ENCODE peak calls at places on chromosomes 13 and 19, in ten cellular contexts. Z is neural crest cell; G is stimulated activated CD4-positive, alpha-beta T cell treated with anti-CD3 and anti-CD28 coated beads, Interleukin-4, amount 100 ng/mL, for 4 hours; Q is iPS DF 6.9; S is NCI-H510A treated with DMSO at 0.1 percent for 48 hours; E is activated CD4-positive, CD25-positive, alpha-beta regulatory T cell; D is hippocampal formation; J is skeletal muscle cell; V is HEK293T; L is brain microvascular endothelial cell. C is an unnamed sample.

GRCh38 chr13:47437411-47437810 is 540.6 kb upstream of the HTR2A start:
- DNase-seq in Z (no peak), G (no peak), Q (no peak), S (no peak), E (no peak), D (no peak), J (no peak), V (no peak), L (no peak), C (no peak)

GRCh38 chr13:101309014-101309619 is 107.2 kb downstream of the NALCN start:
- DNase-seq in Z (no peak), G (no peak), Q (no peak), S (no peak), E (no peak), D (no peak), J (peak), V (no peak), L (peak), C (no peak)

GRCh38 chr13:107809125-107809524 is 406.2 kb downstream of the LIG4 start:
- DNase-seq in Z (no peak), G (no peak), Q (no peak), S (no peak), E (no peak), D (no peak), J (no peak), V (no peak), L (no peak), C (no peak)

GRCh38 chr13:48233886-48234488 is 981 bp downstream of the ITM2B start:
- DNase-seq in Z (no peak), G (no peak), Q (no peak), S (no peak), E (no peak), D (no peak), J (no peak), V (no peak), L (no peak), C (no peak)

GRCh38 chr19:55545443-55545842 is at the start of gene SBK3:
- DNase-seq in Z (no peak), G (no peak), Q (no peak), S (no peak), E (no peak), D (no peak), J (no peak), V (peak), L (no peak), C (no peak)

GRCh38 chr13:57874530-57874929 is 243.0 kb downstream of the PCDH17 start:
- DNase-seq in Z (no peak), G (no peak), Q (no peak), S (no peak), E (no peak), D (no peak), J (no peak), V (no peak), L (no peak), C (no peak)

GRCh38 chr13:110156186-110157065 is 150.5 kb downstream of the COL4A1 start:
- DNase-seq in Z (no peak), G (no peak), Q (no peak), S (no peak), E (no peak), D (no peak), J (no peak), V (no peak), L (no peak), C (no peak)

GRCh38 chr19:17598953-17599352 is 43.5 kb downstream of the COLGALT1 start:
- DNase-seq in Z (no peak), G (no peak), Q (no peak), S (no peak), E (no peak), D (no peak), J (no peak), V (no peak), L (no peak), C (no peak)

GRCh38 chr19:38376576-38376975 is 2.2 kb downstream of the PSMD8 start:
- DNase-seq in Z (no peak), G (no peak), Q (no peak), S (no peak), E (no peak), D (no peak), J (no peak), V (no peak), L (no peak), C (no peak)

GRCh38 chr19:18696023-18696422 is 12.5 kb downstream of the CRTC1 start:
- DNase-seq in Z (no peak), G (no peak), Q (no peak), S (peak), E (no peak), D (no peak), J (no peak), V (no peak), L (no peak), C (no peak)

GRCh38 chr13:46041335-46041934 is 11.1 kb downstream of the ZC3H13 start:
- DNase-seq in Z (no peak), G (no peak), Q (no peak), S (no peak), E (no peak), D (no peak), J (no peak), V (no peak), L (no peak), C (no peak)

GRCh38 chr13:94065741-94066140 is 413.7 kb downstream of the DCT start:
- DNase-seq in Z (no peak), G (no peak), Q (no peak), S (no peak), E (no peak), D (no peak), J (no peak), V (no peak), L (peak), C (no peak)

GRCh38 chr13:30968734-30969335 is 36.4 kb downstream of the TEX26 start:
- DNase-seq in Z (no peak), G (no peak), Q (no peak), S (no peak), E (no peak), D (no peak), J (no peak), V (no peak), L (no peak), C (no peak)

GRCh38 chr19:2986951-2987491 is 9.7 kb downstream of the TLE6 start:
- DNase-seq in Z (peak), G (no peak), Q (no peak), S (no peak), E (no peak), D (no peak), J (no peak), V (no peak), L (no peak), C (no peak)